ENCODE peak calls at places on chromosomes 1 and 21, in seven cellular contexts. C is pancreas, T is ovary, M is fibroblast of lung, Z is left ventricle myocardium inferior, L is AG10803, S is AG04450. N is an unnamed sample.

GRCh38 chr1:45765999-45766792 is 15.7 kb upstream of the IPP start:
- DNase-seq in C (no peak), T (no peak), M (no peak), Z (no peak), L (peak), S (no peak), N (peak)

GRCh38 chr1:183029591-183030000 is 6.4 kb downstream of the LAMC1 start:
- DNase-seq in C (no peak), T (no peak), M (peak), Z (no peak), L (peak), S (no peak), N (peak)

GRCh38 chr1:169086603-169087455 is 19.7 kb upstream of the ATP1B1 start:
- DNase-seq in C (no peak), T (no peak), M (peak), Z (no peak), L (no peak), S (no peak), N (no peak)

GRCh38 chr1:31346882-31347281 is 26.0 kb downstream of the FABP3 start:
- DNase-seq in C (no peak), T (no peak), M (no peak), Z (no peak), L (no peak), S (no peak), N (no peak)

GRCh38 chr1:40740992-40741736 is 42.4 kb upstream of the KCNQ4 start:
- DNase-seq in C (no peak), T (no peak), M (no peak), Z (no peak), L (no peak), S (no peak), N (no peak)

GRCh38 chr1:229607370-229607769 is 18.6 kb downstream of the TAF5L start:
- DNase-seq in C (no peak), T (no peak), M (no peak), Z (no peak), L (no peak), S (no peak), N (no peak)

GRCh38 chr1:80675469-80675868 is 1125.3 kb upstream of the ADGRL2 start:
- DNase-seq in C (no peak), T (no peak), M (peak), Z (no peak), L (no peak), S (no peak), N (peak)

GRCh38 chr1:204477036-204477740 is 17.4 kb downstream of the PIK3C2B start:
- DNase-seq in C (no peak), T (no peak), M (no peak), Z (no peak), L (no peak), S (no peak), N (no peak)

GRCh38 chr1:147500309-147500839 is 40.9 kb upstream of the BCL9 start:
- DNase-seq in C (no peak), T (no peak), M (no peak), Z (no peak), L (no peak), S (no peak), N (no peak)

GRCh38 chr1:36124404-36125128 is 456 bp downstream of the COL8A2 start:
- DNase-seq in C (no peak), T (no peak), M (no peak), Z (no peak), L (no peak), S (no peak), N (no peak)

GRCh38 chr1:33257388-33257758 is 1.1 kb downstream of the ZNF362 start:
- DNase-seq in C (no peak), T (no peak), M (no peak), Z (no peak), L (no peak), S (no peak), N (no peak)

GRCh38 chr1:30248373-30248772 is 475.0 kb downstream of the MATN1 start:
- DNase-seq in C (no peak), T (no peak), M (no peak), Z (no peak), L (no peak), S (no peak), N (no peak)

GRCh38 chr1:156455362-156455761 is 45.2 kb downstream of the MEF2D start:
- DNase-seq in C (no peak), T (no peak), M (no peak), Z (no peak), L (no peak), S (no peak), N (no peak)

GRCh38 chr1:10019561-10019960 is 13.2 kb upstream of the UBE4B start:
- DNase-seq in C (no peak), T (no peak), M (no peak), Z (no peak), L (no peak), S (no peak), N (no peak)

GRCh38 chr1:145889722-145890121 is 4.1 kb upstream of the ANKRD35 start:
- DNase-seq in C (no peak), T (no peak), M (peak), Z (no peak), L (no peak), S (no peak), N (no peak)

GRCh38 chr1:205247130-205247921 is 19.6 kb downstream of the TMCC2 start:
- DNase-seq in C (no peak), T (peak), M (peak), Z (no peak), L (no peak), S (peak), N (no peak)

GRCh38 chr1:25805863-25806225 is 5.9 kb downstream of the SELENON start:
- DNase-seq in C (peak), T (no peak), M (peak), Z (peak), L (peak), S (no peak), N (peak)

GRCh38 chr21:46065215-46065992 is 32.5 kb upstream of the COL6A2 start:
- DNase-seq in C (no peak), T (peak), M (peak), Z (peak), L (peak), S (no peak), N (peak)

GRCh38 chr21:46065993-46066842 is 31.7 kb upstream of the COL6A2 start:
- DNase-seq in C (no peak), T (no peak), M (peak), Z (no peak), L (no peak), S (no peak), N (no peak)

GRCh38 chr21:46063227-46063626 is 34.7 kb upstream of the COL6A2 start:
- DNase-seq in C (no peak), T (no peak), M (peak), Z (no peak), L (no peak), S (no peak), N (peak)

GRCh38 chr21:46063734-46064680 is 33.9 kb upstream of the COL6A2 start:
- DNase-seq in C (no peak), T (peak), M (no peak), Z (no peak), L (no peak), S (no peak), N (no peak)

DNA sequence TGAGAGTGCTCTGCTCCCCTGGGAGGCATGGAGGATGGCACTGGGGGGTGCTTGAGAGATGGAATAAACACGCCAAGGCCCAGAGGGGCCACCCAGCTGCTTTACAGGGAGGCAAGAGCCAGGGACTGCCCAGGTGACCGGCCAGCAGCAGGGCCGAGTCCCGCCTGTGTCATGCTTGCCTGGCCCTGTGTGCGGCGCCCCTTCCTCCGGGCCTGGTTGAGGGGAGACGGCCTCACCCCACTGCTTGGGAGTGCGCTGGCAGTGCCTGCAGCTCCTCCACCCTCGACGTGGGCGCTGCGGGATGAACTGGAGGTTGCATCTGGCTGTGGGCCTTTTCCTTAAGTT is 33.1 kb upstream of the COL6A2 start:
- DNase-seq in C (no peak), T (peak), M (no peak), Z (no peak), L (no peak), S (no peak), N (no peak)
- TF ChIP-seq CTCF in C (no peak), T (no peak), M (no peak), Z (no peak), L (no peak), S (no peak), N (no peak)

GRCh38 chr1:203084588-203085527 is 954 bp downstream of the MYOG start:
- DNase-seq in C (no peak), T (no peak), M (no peak), Z (no peak), L (no peak), S (no peak), N (no peak)
- TF ChIP-seq CTCF in C (no peak), T (no peak), M (peak), Z (no peak), L (peak), S (peak), N (peak)

GRCh38 chr1:19374402-19374801 is 62.3 kb downstream of the SLC66A1 start:
- DNase-seq in C (no peak), T (no peak), M (no peak), Z (no peak), L (no peak), S (no peak), N (no peak)
- TF ChIP-seq CTCF in C (peak), T (no peak), M (peak), Z (peak), L (peak), S (peak), N (peak)

GRCh38 chr1:218431476-218431875 is 86.3 kb downstream of the TGFB2 start:
- DNase-seq in C (no peak), T (no peak), M (no peak), Z (no peak), L (no peak), S (no peak), N (no peak)

GRCh38 chr1:218430802-218431201 is 85.7 kb downstream of the TGFB2 start:
- DNase-seq in C (no peak), T (no peak), M (peak), Z (no peak), L (no peak), S (no peak), N (no peak)

GRCh38 chr1:218435528-218435927 is 90.4 kb downstream of the TGFB2 start:
- DNase-seq in C (no peak), T (no peak), M (no peak), Z (no peak), L (no peak), S (no peak), N (no peak)

GRCh38 chr1:218436346-218436745 is 91.2 kb downstream of the TGFB2 start:
- DNase-seq in C (no peak), T (no peak), M (no peak), Z (no peak), L (no peak), S (no peak), N (no peak)

DNA sequence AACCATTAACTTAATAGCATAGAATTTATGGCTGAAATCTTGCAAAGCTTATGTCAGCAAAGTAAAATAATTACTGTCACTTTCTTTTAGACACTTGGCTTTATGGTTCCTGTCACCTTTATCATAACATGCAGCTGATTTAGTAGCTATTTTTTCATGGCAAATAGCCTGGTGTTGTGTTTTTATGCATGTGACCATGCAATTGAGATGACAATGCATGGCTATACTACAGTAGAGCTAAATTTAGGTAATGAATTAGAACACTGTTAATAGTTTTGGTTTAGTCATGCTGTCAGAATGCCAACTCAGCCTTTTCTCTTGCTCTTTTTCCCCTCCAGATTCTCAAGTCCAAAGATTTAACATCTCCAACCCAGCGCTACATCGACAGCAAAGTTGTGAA is 88.6 kb downstream of the TGFB2 start:
- DNase-seq in C (no peak), T (no peak), M (peak), Z (no peak), L (peak), S (no peak), N (peak)
- TF ChIP-seq CTCF in C (no peak), T (no peak), M (no peak), Z (no peak), L (no peak), S (no peak), N (no peak)

GRCh38 chr21:32257952-32258785 is 20.7 kb downstream of the MIS18A start:
- DNase-seq in C (peak), T (peak), M (peak), Z (peak), L (peak), S (peak), N (peak)
- TF ChIP-seq CTCF in C (peak), T (peak), M (peak), Z (peak), L (peak), S (peak), N (peak)

GRCh38 chr1:5969168-5969567 is 23.1 kb downstream of the NPHP4 start:
- DNase-seq in C (no peak), T (peak), M (no peak), Z (no peak), L (no peak), S (no peak), N (no peak)

GRCh38 chr1:5965586-5966131 is 26.6 kb downstream of the NPHP4 start:
- DNase-seq in C (no peak), T (no peak), M (no peak), Z (no peak), L (no peak), S (no peak), N (no peak)

GRCh38 chr1:5967351-5968160 is 24.7 kb downstream of the NPHP4 start:
- DNase-seq in C (no peak), T (peak), M (no peak), Z (peak), L (peak), S (no peak), N (no peak)

GRCh38 chr1:5968161-5968736 is 24.0 kb downstream of the NPHP4 start:
- DNase-seq in C (no peak), T (peak), M (no peak), Z (no peak), L (no peak), S (no peak), N (peak)

DNA sequence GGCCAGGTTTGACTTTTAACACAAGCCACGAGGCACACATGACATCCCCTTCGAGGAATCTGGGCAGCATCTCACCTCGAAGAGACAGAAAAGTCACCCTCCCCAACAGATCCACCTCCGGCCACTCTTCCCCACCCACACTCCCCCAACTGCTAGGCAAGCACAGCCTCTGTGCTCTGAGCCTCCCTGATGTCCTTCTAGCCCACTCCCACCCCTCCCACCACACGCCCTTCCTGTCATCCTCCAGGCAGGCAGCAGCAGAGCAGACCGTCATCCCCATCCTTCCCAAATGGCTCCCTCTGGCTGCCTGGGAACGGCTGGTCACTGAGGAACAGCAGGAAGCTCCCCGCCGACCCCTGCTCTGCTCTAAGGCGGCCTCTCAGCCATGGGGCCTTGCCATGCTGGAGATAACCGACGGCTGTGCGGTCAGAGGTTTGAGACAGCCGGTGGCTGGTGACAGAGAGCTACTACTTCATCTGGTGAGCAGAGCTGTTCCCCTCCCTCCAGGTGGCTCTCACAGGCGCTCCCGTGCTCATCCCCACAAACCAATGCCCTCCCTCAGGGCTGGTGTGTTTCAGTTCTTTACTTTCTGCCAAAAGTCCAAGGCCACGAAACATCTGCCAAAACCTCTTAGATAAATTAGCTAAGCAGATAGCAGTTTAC is 25.6 kb downstream of the NPHP4 start:
- DNase-seq in C (no peak), T (peak), M (no peak), Z (no peak), L (no peak), S (no peak), N (no peak)
- TF ChIP-seq CTCF in C (no peak), T (no peak), M (no peak), Z (no peak), L (no peak), S (no peak), N (no peak)

DNA sequence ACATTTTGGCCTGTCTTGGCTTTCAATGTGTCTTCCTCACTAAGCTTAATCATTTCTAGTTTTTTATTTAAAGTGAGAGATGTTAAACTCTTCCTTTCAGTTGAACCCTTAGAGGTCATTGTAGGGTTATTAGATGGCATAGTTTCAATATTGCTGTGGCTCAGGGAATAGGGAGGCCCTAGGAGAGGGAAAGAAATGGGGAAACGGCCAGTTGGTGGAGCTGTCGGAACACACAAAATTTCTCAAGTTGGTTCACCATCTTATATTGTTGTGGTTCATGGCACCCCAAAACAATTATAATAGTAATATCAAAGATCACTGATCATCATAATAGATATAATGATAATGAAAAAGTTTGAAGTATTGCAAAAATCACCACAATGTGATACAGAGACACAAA is 31.4 kb upstream of the KAZN start:
- DNase-seq in C (no peak), T (no peak), M (no peak), Z (no peak), L (no peak), S (no peak), N (no peak)
- TF ChIP-seq CTCF in C (no peak), T (no peak), M (no peak), Z (no peak), L (no peak), S (no peak), N (no peak)

GRCh38 chr1:910881-911721 is 12.6 kb upstream of the SAMD11 start:
- DNase-seq in C (peak), T (peak), M (no peak), Z (no peak), L (no peak), S (no peak), N (peak)

GRCh38 chr1:913491-914252 is 10.1 kb upstream of the SAMD11 start:
- DNase-seq in C (peak), T (peak), M (no peak), Z (no peak), L (no peak), S (no peak), N (no peak)

GRCh38 chr1:914253-914890 is 9.4 kb upstream of the SAMD11 start:
- DNase-seq in C (peak), T (peak), M (no peak), Z (no peak), L (no peak), S (no peak), N (no peak)

GRCh38 chr1:911875-912739 is 11.6 kb upstream of the SAMD11 start:
- DNase-seq in C (peak), T (no peak), M (no peak), Z (no peak), L (no peak), S (no peak), N (no peak)

GRCh38 chr1:912740-913301 is 10.9 kb upstream of the SAMD11 start:
- DNase-seq in C (peak), T (no peak), M (no peak), Z (peak), L (peak), S (no peak), N (peak)
- TF ChIP-seq CTCF in C (peak), T (no peak), M (peak), Z (peak), L (peak), S (peak), N (peak)

N was measured in fibroblast of mammary gland.